ENCODE peak calls at places on chromosomes 11 and 22, in five cellular contexts. T, G, H, V and X are unnamed samples.

GRCh38 chr11:88174627-88175003 is 628 bp downstream of the RAB38 start:
- DNase-seq in T (peak), H (peak), V (no peak), G (peak), X (peak)

GRCh38 chr11:44825058-44825795 is 98.5 kb downstream of the TSPAN18 start:
- DNase-seq in V (no peak), T (no peak), H (no peak), G (no peak), X (peak)

GRCh38 chr11:62500066-62501035 is 46.3 kb downstream of the AHNAK start:
- DNase-seq in H (no peak), T (no peak), G (no peak), V (no peak), X (peak)

GRCh38 chr11:18011633-18012313 is 1.1 kb downstream of the SERGEF start:
- DNase-seq in T (no peak), H (no peak), V (no peak), G (no peak), X (no peak)

GRCh38 chr22:44797181-44797720 is 44.9 kb downstream of the ARHGAP8 start:
- DNase-seq in H (no peak), T (no peak), V (no peak), G (no peak), X (peak)

GRCh38 chr11:63543711-63544110 is 7.1 kb downstream of the PLAAT4 start:
- DNase-seq in T (no peak), H (no peak), V (no peak), G (no peak), X (no peak)

GRCh38 chr11:130485983-130486970 is 37.8 kb downstream of the ADAMTS15 start:
- DNase-seq in G (no peak), H (no peak), T (no peak), V (peak), X (no peak)

GRCh38 chr22:17257091-17257490 is 37.9 kb upstream of the ADA2 start:
- DNase-seq in H (no peak), V (no peak), G (no peak), T (no peak), X (no peak)

GRCh38 chr11:105861225-105861624 is 160.8 kb downstream of the MSANTD4 start:
- DNase-seq in G (peak), T (peak), V (no peak), H (no peak), X (peak)

GRCh38 chr11:75625970-75626691 is 42.7 kb downstream of the MAP6 start:
- DNase-seq in H (no peak), T (peak), V (no peak), G (peak), X (peak)

GRCh38 chr11:118895093-118896039 is 11.7 kb downstream of the CXCR5 start:
- DNase-seq in G (peak), H (no peak), V (no peak), T (no peak), X (no peak)

GRCh38 chr11:128497057-128497957 is 90.1 kb downstream of the ETS1 start:
- DNase-seq in V (no peak), H (no peak), G (peak), T (peak), X (peak)
- H3K4me3 ChIP-seq in V (no peak), H (no peak), G (peak), T (peak), X (no peak)

GRCh38 chr11:2796091-2796490 is 89.5 kb downstream of the CDKN1C start:
- DNase-seq in H (no peak), V (peak), T (no peak), G (no peak), X (no peak)

GRCh38 chr11:2797181-2797711 is 88.3 kb downstream of the CDKN1C start:
- DNase-seq in H (no peak), V (peak), G (no peak), T (no peak), X (no peak)

GRCh38 chr11:2797741-2798361 is 87.7 kb downstream of the CDKN1C start:
- DNase-seq in T (no peak), G (no peak), H (no peak), V (peak), X (no peak)

GRCh38 chr11:2795491-2795991 is 90.0 kb downstream of the CDKN1C start:
- DNase-seq in G (no peak), H (no peak), T (no peak), V (peak), X (no peak)

GRCh38 chr11:2796508-2797180 is 88.9 kb downstream of the CDKN1C start:
- DNase-seq in V (peak), H (no peak), G (no peak), T (no peak), X (no peak)
- H2BK15ac ChIP-seq in V (no peak), H (peak), G (no peak), T (no peak), X (no peak)

GRCh38 chr11:66107600-66108151 is 37.6 kb downstream of the PACS1 start:
- DNase-seq in T (no peak), G (no peak), H (no peak), V (no peak), X (no peak)
- H2BK5ac ChIP-seq in T (peak), G (no peak), H (no peak), V (no peak), X (no peak)

DNA sequence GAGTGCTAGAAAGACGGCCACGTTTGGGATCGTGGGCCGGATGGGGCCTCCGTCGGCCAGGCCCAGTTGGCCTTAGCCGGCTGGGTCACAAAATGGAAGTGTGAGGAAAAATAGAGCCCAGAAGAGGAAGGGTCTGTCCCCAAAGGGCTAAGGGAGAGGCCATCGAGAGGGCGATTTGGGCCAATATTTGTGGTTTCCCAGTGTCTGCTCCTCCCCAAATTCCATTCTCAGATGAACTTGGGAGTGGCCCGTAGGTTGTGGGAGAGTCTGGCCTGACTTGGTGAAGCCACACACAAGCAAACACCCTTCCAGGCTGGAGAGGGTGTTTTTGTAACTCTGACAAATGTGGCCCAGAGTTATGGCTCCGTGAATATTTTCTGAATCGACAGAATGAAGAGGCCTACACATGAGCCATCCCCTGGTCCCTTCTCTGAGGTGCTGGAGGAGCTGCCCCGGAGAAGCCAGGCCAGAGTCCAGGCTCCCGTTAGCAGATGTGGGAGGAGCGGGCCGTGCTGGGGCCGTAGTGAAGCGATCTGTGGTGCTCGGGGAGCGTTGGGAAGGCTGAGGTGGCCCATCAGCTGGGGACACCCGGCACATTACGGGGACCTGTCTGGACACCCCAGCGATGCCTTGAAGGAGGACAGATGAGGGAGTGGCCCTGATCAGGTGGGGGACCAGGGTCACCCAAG is 73.5 kb upstream of the PPARA start:
- DNase-seq in H (no peak), G (no peak), V (no peak), T (peak), X (no peak)
- H3K4me3 ChIP-seq in H (no peak), G (peak), V (no peak), T (no peak), X (no peak)